ENCODE peak calls at places on chromosomes 1 and 21, in ten cellular contexts. C, F, L, Z, E, V, J, G, D and H are unnamed samples.

GRCh38 chr21:43866233-43866632 is 1.2 kb downstream of the AGPAT3 start:
- DNase-seq in V (peak; percentile 39), Z (peak; percentile 65), J (peak; percentile 29), D (peak; percentile 53), G (peak; percentile 58), F (peak; percentile 76), E (peak; percentile 17), C (peak; percentile 53), L (peak; percentile 19), H (no peak)

GRCh38 chr21:43995521-43996105 is 16.5 kb upstream of the TRAPPC10 start:
- DNase-seq in V (no peak), F (no peak), L (no peak), Z (no peak), E (no peak), G (no peak), J (no peak), C (no peak), D (no peak), H (no peak)

GRCh38 chr21:45122432-45123132 is 48.2 kb downstream of the ADARB1 start:
- DNase-seq in C (no peak), J (no peak), V (no peak), D (no peak), L (no peak), G (no peak), F (no peak), Z (no peak), E (no peak), H (no peak)

GRCh38 chr1:64292399-64292798 is 89.0 kb downstream of the UBE2U start:
- DNase-seq in V (no peak), Z (no peak), C (no peak), F (peak; percentile 61), J (peak; percentile 63), D (no peak), E (no peak), G (no peak), L (no peak), H (no peak)

GRCh38 chr1:233904979-233905415 is 521 bp downstream of the SLC35F3 start:
- DNase-seq in D (no peak), Z (no peak), V (no peak), G (no peak), E (no peak), J (peak; percentile 59), L (no peak), F (peak; percentile 6), C (no peak), H (no peak)

GRCh38 chr1:241817331-241817792 is 30.6 kb upstream of the EXO1 start:
- DNase-seq in D (no peak), E (no peak), Z (no peak), G (no peak), L (no peak), V (no peak), J (peak; percentile 39), C (no peak), F (peak; percentile 71), H (no peak)

GRCh38 chr1:227753999-227754764 is 18.9 kb downstream of the SNAP47 start:
- DNase-seq in Z (peak; percentile 71), C (no peak), G (peak; percentile 76), D (peak; percentile 77), E (no peak), V (no peak), F (peak; percentile 76), L (no peak), J (no peak), H (no peak)

GRCh38 chr1:32848354-32849063 is 22.2 kb downstream of the FNDC5 start:
- DNase-seq in Z (no peak), J (no peak), F (no peak), G (no peak), D (no peak), L (no peak), C (no peak), E (no peak), V (no peak), H (no peak)

GRCh38 chr21:45410151-45410864 is 5.3 kb downstream of the COL18A1 start:
- DNase-seq in L (no peak), F (no peak), E (no peak), G (no peak), J (no peak), C (no peak), Z (peak; percentile 33), V (peak; percentile 75), D (peak; percentile 67), H (no peak)

GRCh38 chr1:43035821-43036456 is 77.3 kb upstream of the SLC2A1 start:
- DNase-seq in G (no peak), V (no peak), E (no peak), L (peak; percentile 78), Z (no peak), J (no peak), C (no peak), D (no peak), F (no peak), H (no peak)

GRCh38 chr1:35883681-35884155 is 709 bp downstream of the AGO1 start:
- DNase-seq in E (peak; percentile 37), F (peak; percentile 45), L (peak; percentile 86), C (peak; percentile 41), V (peak; percentile 78), D (peak; percentile 50), Z (peak; percentile 40), J (peak; percentile 2), G (peak; percentile 40), H (no peak)

GRCh38 chr1:59165353-59165752 is 131.5 kb upstream of the FGGY start:
- DNase-seq in C (no peak), D (no peak), V (no peak), F (peak; percentile 47), J (no peak), E (no peak), G (no peak), L (no peak), Z (no peak), H (no peak)

GRCh38 chr1:59164371-59164770 is 132.5 kb upstream of the FGGY start:
- DNase-seq in D (no peak), C (no peak), V (no peak), E (no peak), G (no peak), Z (no peak), J (no peak), F (no peak), L (no peak), H (no peak)

GRCh38 chr1:59162665-59163064 is 134.2 kb upstream of the FGGY start:
- DNase-seq in C (no peak), F (peak; percentile 40), V (no peak), L (no peak), Z (no peak), E (no peak), J (no peak), G (no peak), D (no peak), H (no peak)

GRCh38 chr1:59161136-59161535 is 135.8 kb upstream of the FGGY start:
- DNase-seq in J (no peak), Z (no peak), E (no peak), G (no peak), V (no peak), L (no peak), C (no peak), F (no peak), D (no peak), H (no peak)

GRCh38 chr1:59163268-59164092 is 133.4 kb upstream of the FGGY start:
- DNase-seq in V (no peak), D (no peak), Z (no peak), J (no peak), E (no peak), C (no peak), F (peak; percentile 93), G (no peak), L (no peak), H (no peak)
- H3K27ac ChIP-seq in V (no peak overlapping the region), D (no peak overlapping the region), Z (peak overlapping the region; percentile 38), J (no peak overlapping the region), E (no peak overlapping the region), C (no peak overlapping the region), F (peak overlapping the region; percentile 83), G (no peak overlapping the region), L (no peak overlapping the region), H (no peak overlapping the region)

GRCh38 chr1:205452906-205453305 is 2.9 kb downstream of the BLACAT1 start:
- DNase-seq in E (no peak), Z (no peak), F (no peak), C (no peak), G (no peak), J (no peak), L (no peak), V (no peak), D (no peak), H (no peak)
- H3K4me1 ChIP-seq in E (peaks cover 16% of the 10 kb centered on the region), Z (peaks cover 35% of the 10 kb centered on the region), F (peaks cover 7% of the 10 kb centered on the region), C (peaks cover 22% of the 10 kb centered on the region), G (peaks cover 31% of the 10 kb centered on the region), J (peaks cover 32% of the 10 kb centered on the region), L (peaks cover 74% of the 10 kb centered on the region), V (peaks cover 38% of the 10 kb centered on the region), D (peaks cover 18% of the 10 kb centered on the region), H (peaks cover 67% of the 10 kb centered on the region)

DNA sequence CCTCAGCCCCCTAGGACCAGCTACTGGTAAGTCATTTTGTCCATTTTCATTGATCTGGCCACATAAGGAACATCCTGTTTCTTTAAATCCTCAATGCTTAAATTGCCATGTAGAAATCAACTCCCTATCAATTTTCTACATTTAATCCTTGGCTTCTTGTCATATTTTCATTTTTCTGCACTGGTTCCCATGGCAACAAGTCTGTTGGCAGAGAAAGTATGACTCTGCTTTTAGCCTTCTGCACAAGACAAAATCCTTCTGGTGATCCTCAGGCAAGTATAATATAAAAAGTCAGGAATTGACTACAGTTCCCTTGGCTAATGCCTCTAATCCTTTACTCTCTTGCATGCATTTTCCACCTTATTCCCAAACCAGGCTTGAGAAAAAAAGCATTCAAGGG is 65.0 kb downstream of the LRRC40 start:
- DNase-seq in Z (no peak), D (no peak), V (no peak), E (no peak), L (no peak), G (peak; percentile 24), F (peak; percentile 78), C (no peak), J (no peak), H (no peak)
- H3K27ac ChIP-seq in Z (no peak overlapping the region), D (no peak overlapping the region), V (peak overlapping the region; percentile 83), E (no peak overlapping the region), L (no peak overlapping the region), G (peak overlapping the region; percentile 23), F (peak overlapping the region; percentile 35), C (no peak overlapping the region), J (no peak overlapping the region), H (no peak overlapping the region)

GRCh38 chr1:100626397-100626796 is 88.5 kb downstream of the GPR88 start:
- DNase-seq in V (no peak), G (no peak), E (no peak), F (peak; percentile 33), L (no peak), J (peak; percentile 38), Z (no peak), C (no peak), D (no peak), H (no peak)
- H3K4me1 ChIP-seq in V (peaks cover 10% of the 10 kb centered on the region), G (peaks cover 11% of the 10 kb centered on the region), E (no peaks in the 10 kb centered on the region), F (peaks cover 94% of the 10 kb centered on the region), L (peaks cover 17% of the 10 kb centered on the region), J (peaks cover 55% of the 10 kb centered on the region), Z (peaks cover 6% of the 10 kb centered on the region), C (no peaks in the 10 kb centered on the region), D (no peaks in the 10 kb centered on the region), H (peaks cover 34% of the 10 kb centered on the region)

DNA sequence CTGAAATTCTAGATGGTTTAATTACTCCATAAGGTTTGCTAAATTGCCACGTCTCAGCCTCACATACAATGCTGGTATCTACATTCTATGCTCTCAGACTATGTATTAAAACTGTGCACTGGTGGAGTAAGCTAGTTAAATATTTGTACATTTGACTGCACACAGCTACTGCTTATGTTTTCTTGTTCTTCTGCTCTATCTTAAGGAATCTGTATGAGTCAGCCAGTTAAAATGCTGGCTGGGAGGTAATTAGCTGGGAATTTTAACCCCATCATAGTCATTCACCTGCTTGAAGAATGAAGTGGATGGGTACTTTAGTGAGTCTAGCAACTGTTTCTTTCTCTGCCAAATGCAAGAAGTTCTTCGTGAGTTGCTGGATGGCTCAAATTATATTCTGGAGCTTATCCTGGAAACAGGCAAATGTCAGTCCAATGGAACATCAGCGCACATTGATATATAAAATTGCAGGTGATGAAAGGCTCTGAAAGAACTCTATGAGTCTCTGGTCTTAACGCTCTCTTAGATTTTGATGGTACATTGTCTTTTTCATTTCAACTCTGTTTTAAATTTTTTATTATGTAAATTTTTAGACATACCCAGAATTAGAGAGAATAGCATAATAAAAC is 83.4 kb downstream of the BACH1 start:
- DNase-seq in C (no peak), J (peak; percentile 65), G (no peak), D (no peak), F (peak; percentile 46), V (no peak), L (no peak), E (no peak), Z (no peak), H (no peak)
- H3K27ac ChIP-seq in C (no peak overlapping the region), J (no peak overlapping the region), G (no peak overlapping the region), D (no peak overlapping the region), F (no peak overlapping the region), V (no peak overlapping the region), L (no peak overlapping the region), E (no peak overlapping the region), Z (no peak overlapping the region), H (no peak overlapping the region)